ENCODE peak calls at places on chromosomes 3 and 15, in six cellular contexts. V, P, N, T, K and X are unnamed samples.

GRCh38 chr3:137709011-137709601 is 55.0 kb upstream of the SOX14 start:
- DNase-seq in K (peak), V (no peak), T (peak), P (peak), N (no peak), X (peak)

GRCh38 chr3:68032219-68032618 is 377.8 kb upstream of the SUCLG2 start:
- DNase-seq in N (no peak), P (no peak), V (no peak), T (no peak), K (no peak), X (no peak)

GRCh38 chr15:52254331-52254730 is 41.3 kb downstream of the MYO5C start:
- DNase-seq in K (no peak), P (no peak), V (no peak), T (no peak), N (peak), X (peak)

GRCh38 chr3:98903099-98903498 is 1.6 kb upstream of the DCBLD2 start:
- DNase-seq in K (no peak), V (no peak), P (peak), T (no peak), N (no peak), X (no peak)

GRCh38 chr3:69085543-69086132 is 901 bp downstream of the ARL6IP5 start:
- DNase-seq in K (peak), V (no peak), P (no peak), T (no peak), N (no peak), X (peak)

GRCh38 chr3:94146455-94146854 is 83.6 kb downstream of the NSUN3 start:
- DNase-seq in V (no peak), K (no peak), P (no peak), T (no peak), N (no peak), X (no peak)

GRCh38 chr3:32421991-32422859 is 30.6 kb downstream of the CMTM7 start:
- DNase-seq in P (peak), N (peak), T (no peak), K (no peak), V (no peak), X (peak)

GRCh38 chr15:71151061-71151460 is 35.8 kb downstream of the THSD4 start:
- DNase-seq in T (no peak), K (no peak), V (no peak), N (no peak), P (no peak), X (no peak)

GRCh38 chr15:67174446-67174845 is 80.0 kb downstream of the AAGAB start:
- DNase-seq in P (no peak), V (no peak), K (no peak), T (no peak), N (no peak), X (no peak)

GRCh38 chr3:119173325-119173724 is at the start of gene UPK1B:
- DNase-seq in P (no peak), T (no peak), K (peak), V (no peak), N (no peak), X (no peak)

GRCh38 chr3:172346161-172346560 is 102.1 kb downstream of the GHSR start:
- DNase-seq in P (no peak), T (no peak), V (no peak), N (no peak), K (no peak), X (no peak)

GRCh38 chr3:129794319-129795201 is 99.0 kb downstream of the TMCC1 start:
- DNase-seq in P (peak), K (peak), T (peak), V (no peak), N (peak), X (no peak)

GRCh38 chr3:147398841-147399534 is 7.4 kb downstream of the ZIC4 start:
- DNase-seq in P (no peak), K (no peak), N (no peak), T (no peak), V (no peak), X (no peak)

GRCh38 chr15:65426216-65426853 is 3.6 kb upstream of the IGDCC4 start:
- DNase-seq in P (no peak), V (no peak), T (no peak), K (no peak), N (no peak), X (no peak)

GRCh38 chr15:31488437-31489204 is 162.0 kb downstream of the KLF13 start:
- DNase-seq in N (peak), K (peak), T (peak), V (peak), P (peak), X (peak)

GRCh38 chr3:172688588-172688987 is 22.3 kb downstream of the NCEH1 start:
- DNase-seq in P (no peak), T (no peak), V (no peak), N (no peak), K (peak), X (no peak)

GRCh38 chr15:81483496-81483895 is 109.5 kb upstream of the TMC3 start:
- DNase-seq in V (no peak), T (no peak), P (no peak), N (no peak), K (no peak), X (no peak)

GRCh38 chr3:3799173-3800075 is at the start of gene LRRN1:
- DNase-seq in V (no peak), T (no peak), N (no peak), P (peak), K (no peak), X (no peak)

GRCh38 chr3:115148142-115148790 is 1.2 kb upstream of the ZBTB20 start:
- DNase-seq in K (no peak), N (no peak), V (no peak), T (no peak), P (no peak), X (peak)

DNA sequence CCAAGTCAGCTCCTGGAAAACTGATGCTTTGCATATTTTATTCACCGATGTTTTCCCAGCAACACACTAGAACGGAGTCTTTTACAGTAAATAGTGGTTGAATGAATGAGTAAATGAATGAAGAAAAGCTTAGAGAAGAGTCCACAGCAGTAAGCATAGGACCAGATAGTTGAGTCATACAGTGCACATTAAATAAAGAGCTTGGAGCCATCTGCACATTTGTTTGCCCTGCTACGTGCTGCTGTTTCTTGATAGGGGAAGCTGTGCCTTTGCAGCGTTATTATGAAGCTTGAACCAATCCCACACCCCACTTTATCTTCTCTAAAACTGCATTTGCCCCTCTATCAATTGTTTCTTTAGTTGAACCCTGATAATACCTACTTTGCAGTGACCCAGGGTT is 1.2 kb downstream of the FAM98B start:
- DNase-seq in T (no peak), K (peak), P (no peak), V (no peak), N (peak), X (peak)
- H3K4me3 ChIP-seq in T (peak), K (peak), P (peak), V (peak), N (peak), X (peak)

DNA sequence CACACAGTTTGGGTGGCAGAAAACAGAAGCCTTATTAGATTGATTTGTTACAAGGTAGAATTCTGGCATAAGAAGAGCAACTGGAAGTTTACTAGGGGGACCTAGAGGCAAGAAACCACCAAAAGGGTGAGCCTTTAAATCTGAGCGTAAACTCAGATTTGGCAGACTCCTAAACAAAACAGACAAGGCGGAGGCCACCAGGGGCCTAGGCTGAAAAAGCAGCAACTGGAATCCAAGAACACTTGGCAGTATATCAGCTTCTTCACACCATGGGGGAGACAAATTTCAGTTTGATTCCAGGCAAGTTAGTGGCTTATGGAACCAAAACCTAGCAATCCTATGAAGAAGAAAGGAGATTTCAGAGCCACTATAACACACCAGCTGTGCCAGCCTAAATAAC is 220.0 kb downstream of the C3orf38 start:
- DNase-seq in T (no peak), P (no peak), N (no peak), V (no peak), K (no peak), X (no peak)
- TF ChIP-seq POLR2A in T (no peak), P (no peak), N (no peak), V (no peak), K (no peak), X (no peak)

DNA sequence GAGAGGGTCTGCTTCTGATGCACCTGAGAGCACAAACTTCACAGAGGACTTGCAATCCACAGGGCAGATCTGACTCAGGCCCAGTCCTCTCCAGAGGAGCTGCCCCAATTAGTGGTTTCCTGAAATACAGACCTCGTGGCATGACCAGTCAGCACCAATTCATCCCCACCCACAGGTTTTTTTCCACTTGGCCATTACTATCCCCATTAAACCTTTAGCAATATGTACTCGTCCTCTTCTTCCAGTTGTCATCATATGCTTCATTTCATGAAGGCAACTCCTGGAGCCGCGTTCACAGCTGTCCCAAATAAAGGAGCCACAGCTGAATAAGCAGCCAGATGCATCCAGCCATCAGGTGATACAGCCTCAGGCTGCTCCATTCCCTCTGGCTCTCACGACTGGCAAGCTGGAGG is 163.2 kb downstream of the FMN1 start:
- DNase-seq in P (no peak), V (no peak), T (no peak), K (no peak), N (no peak), X (no peak)
- TF ChIP-seq MYC in P (no peak), V (no peak), T (no peak), K (no peak), N (no peak), X (no peak)

GRCh38 chr15:45187578-45187893 is 230 bp downstream of the SHF start:
- DNase-seq in T (no peak), V (no peak), N (no peak), P (no peak), K (no peak), X (no peak)
- H3K4me3 ChIP-seq in T (peak), V (peak), N (no peak), P (peak), K (peak), X (no peak)

DNA sequence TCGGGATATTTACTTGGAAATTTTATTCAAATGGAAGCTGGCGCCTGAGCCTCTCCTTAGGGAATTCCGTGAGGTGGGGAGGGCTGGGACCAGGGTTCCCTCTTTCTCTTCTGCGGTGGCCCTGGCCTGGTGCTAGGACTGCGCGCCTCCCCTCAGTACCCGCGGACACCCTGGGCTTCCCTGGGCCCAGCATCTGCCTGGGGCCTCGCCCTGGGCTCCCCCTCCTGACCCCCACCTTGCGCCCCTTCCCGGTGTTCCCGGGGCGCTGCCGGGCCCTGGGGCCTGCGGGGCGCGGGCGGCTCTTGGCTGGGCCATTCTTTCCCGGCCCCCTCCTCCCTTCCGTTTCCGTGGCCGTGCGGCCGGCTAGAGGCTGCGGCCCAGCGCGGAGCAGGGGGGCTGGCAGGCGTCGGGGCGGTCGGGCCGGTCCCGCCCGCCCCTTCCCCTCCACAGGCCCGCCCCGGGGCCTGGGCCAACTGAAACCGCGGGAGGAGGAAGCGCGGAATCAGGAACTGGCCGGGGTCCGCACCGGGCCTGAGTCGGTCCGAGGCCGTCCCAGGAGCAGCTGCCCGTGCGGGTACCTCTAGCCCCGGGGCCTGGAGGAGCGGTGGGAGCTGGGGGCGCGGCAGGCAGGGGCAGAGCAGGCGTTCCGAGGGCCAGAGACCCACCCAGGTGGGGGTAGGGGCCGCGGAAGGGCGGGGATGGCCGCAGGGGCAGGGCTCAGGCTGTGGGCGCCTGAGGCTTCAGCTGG is at the start of gene FES:
- DNase-seq in T (no peak), V (no peak), P (no peak), K (no peak), N (peak), X (peak)
- TF ChIP-seq POLR2A in T (no peak), V (peak), P (no peak), K (no peak), N (peak), X (peak)

GRCh38 chr3:194779729-194780224 is 94.1 kb downstream of the FAM43A start:
- DNase-seq in V (no peak), N (peak), K (no peak), P (no peak), T (peak), X (peak)

GRCh38 chr3:194780706-194781105 is 95.0 kb downstream of the FAM43A start:
- DNase-seq in T (no peak), V (no peak), K (no peak), N (no peak), P (no peak), X (no peak)

GRCh38 chr3:194775731-194776130 is 90.0 kb downstream of the FAM43A start:
- DNase-seq in P (no peak), N (no peak), T (no peak), V (no peak), K (no peak), X (no peak)

GRCh38 chr3:194775266-194775665 is 89.6 kb downstream of the FAM43A start:
- DNase-seq in T (no peak), K (no peak), N (no peak), V (no peak), P (no peak), X (no peak)

DNA sequence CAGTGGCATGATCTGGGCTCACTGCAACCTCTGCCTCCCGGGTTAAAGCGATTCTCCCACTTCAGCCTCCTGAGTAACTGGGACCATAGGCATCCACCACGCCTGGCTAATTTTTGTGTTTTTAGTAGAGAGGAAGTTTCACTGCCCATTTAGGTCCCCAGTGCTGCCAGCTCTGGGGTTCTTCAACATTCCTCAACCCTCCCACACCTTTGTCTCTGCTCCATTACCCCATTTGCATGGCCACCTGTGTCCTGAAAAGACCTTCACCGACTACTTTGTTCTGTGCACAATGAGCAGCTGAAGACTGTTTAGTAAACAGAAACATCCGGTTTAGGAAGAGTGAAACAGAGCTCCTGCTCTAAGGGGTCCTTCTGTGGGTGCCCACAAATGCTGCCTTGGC is 92.0 kb downstream of the FAM43A start:
- DNase-seq in K (no peak), T (no peak), V (no peak), P (no peak), N (no peak), X (no peak)
- TF ChIP-seq MYC in K (no peak), T (no peak), V (no peak), P (no peak), N (no peak), X (no peak)